ENCODE peak calls at places on chromosomes 12 and 14, in ten cellular contexts. U is GM12865, Q is left lung, X is osteocyte, A is BE2C, T is HepG2, P is HS-27A, I is SHP77 treated with DMSO at 0.1 percent for 48 hours, J is cardiac muscle cell, M is epithelial cell of esophagus. R is an unnamed sample.

GRCh38 chr14:52071675-52072074 is 2.8 kb upstream of the NID2 start:
- DNase-seq in U (no peak), M (no peak), I (no peak), A (no peak), Q (no peak), X (no peak), J (peak; percentile 72), T (no peak), P (no peak), R (no peak)

GRCh38 chr12:45938566-45938965 is 51.8 kb downstream of the SCAF11 start:
- DNase-seq in T (no peak), Q (no peak), I (no peak), U (no peak), P (no peak), M (peak; percentile 7), X (no peak), A (no peak), J (no peak), R (no peak)

GRCh38 chr12:15534870-15535269 is 212.6 kb downstream of the PTPRO start:
- DNase-seq in T (no peak), P (no peak), J (peak; percentile 46), U (no peak), Q (no peak), M (peak; percentile 58), I (no peak), A (no peak), X (no peak), R (no peak)

GRCh38 chr12:54378791-54379400 is 5.6 kb downstream of the ZNF385A start:
- DNase-seq in Q (peak; percentile 59), J (peak; percentile 55), U (no peak), I (peak; percentile 34), M (no peak), T (peak; percentile 29), A (peak; percentile 91), P (no peak), X (no peak), R (peak; percentile 77)

GRCh38 chr12:77847665-77848431 is 17.2 kb downstream of the NAV3 start:
- DNase-seq in I (no peak), A (no peak), J (peak; percentile 77), T (no peak), U (peak; percentile 46), X (no peak), M (peak; percentile 90), Q (no peak), P (no peak), R (no peak)

GRCh38 chr12:27534765-27535161 is 10.8 kb downstream of the PPFIBP1 start:
- DNase-seq in I (no peak), T (no peak), P (no peak), Q (no peak), J (no peak), U (no peak), M (no peak), A (no peak), X (no peak), R (no peak)

GRCh38 chr12:82708507-82708906 is 21.8 kb downstream of the TMTC2 start:
- DNase-seq in U (no peak), I (no peak), M (no peak), A (peak; percentile 63), X (no peak), J (peak; percentile 61), P (no peak), Q (no peak), T (no peak), R (peak; percentile 78)

GRCh38 chr12:53200458-53201169 is 6.4 kb downstream of the ITGB7 start:
- DNase-seq in A (no peak), I (no peak), J (no peak), Q (no peak), X (no peak), U (peak; percentile 88), T (no peak), P (no peak), M (peak; percentile 39), R (no peak)

GRCh38 chr12:106564678-106565329 is 18.0 kb upstream of the RFX4 start:
- DNase-seq in A (no peak), J (no peak), I (no peak), P (no peak), Q (no peak), U (no peak), M (peak; percentile 59), T (no peak), X (no peak), R (no peak)

GRCh38 chr12:6249580-6249979 is 49.4 kb downstream of the CD9 start:
- DNase-seq in U (no peak), A (no peak), Q (no peak), P (no peak), I (no peak), M (no peak), X (no peak), J (no peak), T (no peak), R (no peak)

GRCh38 chr12:82964446-82964845 is 277.7 kb downstream of the TMTC2 start:
- DNase-seq in X (no peak), Q (no peak), I (no peak), J (no peak), U (no peak), M (peak; percentile 11), T (no peak), P (no peak), A (peak; percentile 24), R (no peak)

GRCh38 chr12:99332936-99333591 is 314.5 kb upstream of the GARIN6 start:
- DNase-seq in Q (no peak), A (no peak), U (peak; percentile 17), J (no peak), M (no peak), T (no peak), I (no peak), P (no peak), X (no peak), R (no peak)

GRCh38 chr12:76470028-76470939 is 89.3 kb downstream of the OSBPL8 start:
- DNase-seq in P (peak; percentile 67), M (peak; percentile 92), J (peak; percentile 83), I (peak; percentile 7), Q (no peak), T (no peak), A (no peak), U (peak; percentile 17), X (no peak), R (no peak)

GRCh38 chr14:88613552-88614010 is 50.7 kb downstream of the ZC3H14 start:
- DNase-seq in U (peak; percentile 8), I (no peak), Q (no peak), J (peak; percentile 48), X (no peak), P (peak; percentile 66), A (no peak), M (peak; percentile 53), T (peak; percentile 86), R (no peak)

GRCh38 chr14:96362071-96362964 is 823 bp downstream of the ATG2B start:
- DNase-seq in A (no peak), I (peak; percentile 73), J (peak; percentile 44), M (peak; percentile 70), P (no peak), T (peak; percentile 69), Q (peak; percentile 42), U (peak; percentile 83), X (no peak), R (no peak)

GRCh38 chr12:96063046-96063445 is 27.7 kb upstream of the LTA4H start:
- DNase-seq in M (peak; percentile 36), A (peak; percentile 28), I (no peak), X (no peak), P (no peak), Q (no peak), U (peak; percentile 21), J (peak; percentile 59), T (no peak), R (no peak)

GRCh38 chr14:21098134-21098891 is at the start of gene ZNF219:
- DNase-seq in I (peak; percentile 31), Q (peak; percentile 74), M (peak; percentile 87), U (no peak), A (peak; percentile 48), P (no peak), J (peak; percentile 61), X (no peak), T (peak; percentile 74), R (no peak)

GRCh38 chr14:100140452-100141132 is 18.9 kb downstream of the DEGS2 start:
- DNase-seq in M (peak; percentile 30), P (no peak), T (peak; percentile 82), Q (no peak), I (no peak), X (no peak), J (peak; percentile 40), A (no peak), U (no peak), R (no peak)

GRCh38 chr12:64858882-64859281 is 34.4 kb downstream of the TBC1D30 start:
- DNase-seq in P (no peak), X (no peak), Q (no peak), I (no peak), J (no peak), U (no peak), T (no peak), M (no peak), A (no peak), R (no peak)

GRCh38 chr12:77231548-77231947 is 166.2 kb upstream of the E2F7 start:
- DNase-seq in X (no peak), P (no peak), A (peak; percentile 40), M (peak; percentile 45), U (no peak), J (peak; percentile 96), I (no peak), T (no peak), Q (peak; percentile 38), R (no peak)

GRCh38 chr14:70685480-70686197 is 43.9 kb downstream of the TTC9 start:
- DNase-seq in X (no peak), M (peak; percentile 71), Q (no peak), T (no peak), U (no peak), P (no peak), J (no peak), A (no peak), I (no peak), R (no peak)

GRCh38 chr12:28191018-28191595 is 851 bp downstream of the CCDC91 start:
- DNase-seq in A (no peak), J (no peak), U (peak; percentile 27), I (no peak), T (no peak), Q (peak; percentile 29), P (peak; percentile 68), X (no peak), M (peak; percentile 60), R (peak; percentile 18)

GRCh38 chr12:95532851-95533250 is 18.4 kb downstream of the USP44 start:
- DNase-seq in A (no peak), P (peak; percentile 39), M (peak; percentile 69), U (no peak), Q (no peak), J (peak; percentile 58), I (no peak), X (no peak), T (peak; percentile 5), R (no peak)

GRCh38 chr12:69540606-69541386 is 44.5 kb upstream of the CCT2 start:
- DNase-seq in Q (no peak), J (peak; percentile 44), T (no peak), M (no peak), X (no peak), P (peak; percentile 49), I (no peak), A (no peak), U (no peak), R (no peak)

GRCh38 chr12:57300961-57301584 is 50.1 kb upstream of the STAC3 start:
- DNase-seq in Q (no peak), T (no peak), M (no peak), J (no peak), I (no peak), X (no peak), U (no peak), A (no peak), P (no peak), R (no peak)

R was measured in dorsolateral prefrontal cortex.